ENCODE peak calls at places on chromosome 21, in four cellular contexts. One of them, this sample, is unnamed.

GRCh38 chr21:29860346-29860745 is 79.5 kb downstream of the GRIK1 start:
- DNase-seq in H9: no peak
- DNase-seq in H1: no peak
- DNase-seq in mesenchymal stem cell: no peak
- DNase-seq in this sample: no peak

GRCh38 chr21:21436012-21436545 is 437.9 kb downstream of the NCAM2 start:
- DNase-seq in mesenchymal stem cell: peak
- DNase-seq in H1: no peak
- DNase-seq in H9: no peak
- DNase-seq in this sample: no peak

GRCh38 chr21:41480086-41480690 is 27.8 kb downstream of the TMPRSS2 start:
- DNase-seq in mesenchymal stem cell: no peak
- DNase-seq in H1: no peak
- DNase-seq in H9: no peak
- DNase-seq in this sample: no peak

GRCh38 chr21:36164427-36164784 is 7.8 kb downstream of the DOP1B start:
- DNase-seq in mesenchymal stem cell: no peak
- DNase-seq in H9: no peak
- DNase-seq in H1: no peak
- DNase-seq in this sample: no peak

GRCh38 chr21:46054447-46054846 is 43.5 kb upstream of the COL6A2 start:
- DNase-seq in mesenchymal stem cell: no peak
- DNase-seq in H1: peak
- DNase-seq in H9: peak
- DNase-seq in this sample: no peak

GRCh38 chr21:46392921-46393320 is 65.8 kb upstream of the DIP2A start:
- DNase-seq in mesenchymal stem cell: no peak
- DNase-seq in H1: no peak
- DNase-seq in H9: no peak
- DNase-seq in this sample: no peak

GRCh38 chr21:14533555-14534400 is 12.3 kb downstream of the SAMSN1 start:
- DNase-seq in mesenchymal stem cell: peak
- DNase-seq in H9: no peak
- DNase-seq in H1: no peak
- DNase-seq in this sample: no peak

GRCh38 chr21:24594082-24594481 is 1013.2 kb downstream of the MRPL39 start:
- DNase-seq in H9: no peak
- DNase-seq in mesenchymal stem cell: no peak
- DNase-seq in H1: no peak
- DNase-seq in this sample: no peak

GRCh38 chr21:14889080-14889805 is 175.6 kb downstream of the NRIP1 start:
- DNase-seq in mesenchymal stem cell: peak
- DNase-seq in H9: no peak
- DNase-seq in H1: no peak
- DNase-seq in this sample: no peak

GRCh38 chr21:46545363-46545762 is 59.5 kb downstream of the S100B start:
- DNase-seq in mesenchymal stem cell: no peak
- DNase-seq in H9: no peak
- DNase-seq in H1: no peak
- DNase-seq in this sample: no peak

GRCh38 chr21:41616063-41616591 is 108.2 kb upstream of the TMPRSS2 start:
- DNase-seq in mesenchymal stem cell: no peak
- DNase-seq in H1: no peak
- DNase-seq in H9: no peak
- DNase-seq in this sample: no peak

GRCh38 chr21:15826147-15826780 is 96.5 kb downstream of the USP25 start:
- DNase-seq in mesenchymal stem cell: peak
- DNase-seq in H1: no peak
- DNase-seq in H9: peak
- DNase-seq in this sample: peak

GRCh38 chr21:33541105-33541711 is 709 bp downstream of the GART start:
- DNase-seq in H9: no peak
- DNase-seq in mesenchymal stem cell: peak
- DNase-seq in H1: no peak
- DNase-seq in this sample: no peak

GRCh38 chr21:35053356-35054096 is 4.4 kb upstream of the RUNX1 start:
- DNase-seq in H9: no peak
- DNase-seq in H1: no peak
- DNase-seq in mesenchymal stem cell: peak
- DNase-seq in this sample: no peak
- H2BK12ac ChIP-seq in H9: no peak
- H2BK12ac ChIP-seq in H1: no peak
- H2BK12ac ChIP-seq in mesenchymal stem cell: peak
- H2BK12ac ChIP-seq in this sample: no peak

GRCh38 chr21:43708745-43709381 is 10.1 kb upstream of the PDXK start:
- DNase-seq in H1: no peak
- DNase-seq in mesenchymal stem cell: no peak
- DNase-seq in H9: no peak
- DNase-seq in this sample: no peak

GRCh38 chr21:43716376-43717165 is 2.4 kb upstream of the PDXK start:
- DNase-seq in H1: no peak
- DNase-seq in mesenchymal stem cell: peak
- DNase-seq in H9: no peak
- DNase-seq in this sample: no peak

GRCh38 chr21:43717166-43717853 is 1.6 kb upstream of the PDXK start:
- DNase-seq in H1: no peak
- DNase-seq in H9: no peak
- DNase-seq in mesenchymal stem cell: no peak
- DNase-seq in this sample: no peak

GRCh38 chr21:43707462-43707861 is 11.5 kb upstream of the PDXK start:
- DNase-seq in H9: no peak
- DNase-seq in H1: no peak
- DNase-seq in mesenchymal stem cell: no peak
- DNase-seq in this sample: no peak

DNA sequence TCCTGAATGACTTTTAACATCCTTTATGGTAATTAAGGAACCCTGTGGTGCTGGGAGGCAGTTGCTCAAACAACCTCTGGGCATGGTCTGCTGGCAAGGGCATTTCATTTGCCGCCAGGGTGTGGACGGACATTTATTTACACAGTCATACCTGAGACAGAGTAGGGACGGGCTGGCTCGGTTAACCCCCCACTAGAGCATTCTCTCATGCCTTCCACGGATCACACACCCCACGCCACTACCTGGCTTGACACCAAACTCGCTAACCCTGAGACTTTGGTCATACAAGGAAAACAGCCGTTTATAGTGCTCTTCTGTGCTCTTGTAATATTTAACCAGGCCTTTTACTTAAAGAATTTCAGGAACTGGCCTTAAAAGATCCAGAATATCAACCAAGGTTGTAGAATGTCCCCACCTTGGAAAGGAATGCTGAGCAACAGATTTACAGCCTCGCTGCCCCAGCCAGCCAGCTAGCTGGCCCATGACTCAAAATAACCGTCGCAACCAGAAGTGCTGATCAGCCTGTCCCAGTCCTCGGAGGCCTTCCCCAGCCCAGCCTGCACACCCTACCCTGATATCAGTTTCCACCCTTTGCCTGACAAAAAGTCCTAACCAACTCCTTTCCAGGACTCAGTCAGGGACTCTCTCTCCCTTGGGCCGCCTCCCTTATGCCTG is 6.5 kb upstream of the PDXK start:
- DNase-seq in H1: no peak
- DNase-seq in mesenchymal stem cell: peak
- DNase-seq in H9: peak
- DNase-seq in this sample: no peak
- H3K23ac ChIP-seq in H1: no peak
- H3K23ac ChIP-seq in mesenchymal stem cell: no peak
- H3K23ac ChIP-seq in H9: no peak
- H3K23ac ChIP-seq in this sample: no peak

GRCh38 chr21:45002381-45003204 is 62.8 kb downstream of the SLX9 start:
- DNase-seq in H1: no peak
- DNase-seq in H9: no peak
- DNase-seq in mesenchymal stem cell: no peak
- DNase-seq in this sample: no peak

GRCh38 chr21:44999428-44999971 is 59.7 kb downstream of the SLX9 start:
- DNase-seq in H1: no peak
- DNase-seq in H9: no peak
- DNase-seq in mesenchymal stem cell: no peak
- DNase-seq in this sample: no peak

GRCh38 chr21:44999972-45000636 is 60.3 kb downstream of the SLX9 start:
- DNase-seq in H1: no peak
- DNase-seq in mesenchymal stem cell: no peak
- DNase-seq in H9: no peak
- DNase-seq in this sample: no peak

GRCh38 chr21:45000637-45001133 is 60.9 kb downstream of the SLX9 start:
- DNase-seq in mesenchymal stem cell: no peak
- DNase-seq in H9: no peak
- DNase-seq in H1: no peak
- DNase-seq in this sample: no peak

GRCh38 chr21:45001134-45002095 is 61.6 kb downstream of the SLX9 start:
- DNase-seq in H1: no peak
- DNase-seq in H9: no peak
- DNase-seq in mesenchymal stem cell: no peak
- DNase-seq in this sample: no peak
- H2AFZ ChIP-seq in H1: no peak
- H2AFZ ChIP-seq in H9: no peak
- H2AFZ ChIP-seq in mesenchymal stem cell: no peak
- H2AFZ ChIP-seq in this sample: no peak

GRCh38 chr21:38821959-38822682 is 16.4 kb downstream of the ETS2 start:
- DNase-seq in H1: peak
- DNase-seq in H9: no peak
- DNase-seq in mesenchymal stem cell: no peak
- DNase-seq in this sample: no peak
- H2BK12ac ChIP-seq in H1: no peak
- H2BK12ac ChIP-seq in H9: no peak
- H2BK12ac ChIP-seq in mesenchymal stem cell: peak
- H2BK12ac ChIP-seq in this sample: no peak